ENCODE peak calls at places on chromosomes 3 and 15, in five cellular contexts. P is heart right ventricle, N is tibial artery, M is stomach, V is breast epithelium. J is an unnamed sample.
A peak's percentile ranks its signal among the peaks of the same experiment; 100 is the strongest.

GRCh38 chr3:71185733-71186455 is 397.6 kb downstream of the FOXP1 start:
- DNase-seq in P (no peak), N (no peak), M (no peak), V (no peak), J (peak; percentile 52)

GRCh38 chr3:13235079-13235478 is 161.8 kb upstream of the IQSEC1 start:
- DNase-seq in P (no peak), N (no peak), M (no peak), V (no peak), J (no peak)

GRCh38 chr3:15295506-15295905 is 36.9 kb downstream of the SH3BP5 start:
- DNase-seq in P (no peak), N (peak; percentile 63), M (no peak), V (no peak), J (no peak)

GRCh38 chr15:75650908-75651809 is 3.4 kb downstream of the SNX33 start:
- DNase-seq in P (peak; percentile 75), N (peak; percentile 60), M (peak; percentile 44), V (no peak), J (no peak)

GRCh38 chr15:29100486-29101000 is 169.1 kb downstream of the NSMCE3 start:
- DNase-seq in P (no peak), N (no peak), M (no peak), V (no peak), J (no peak)

GRCh38 chr3:66393486-66394260 is 107.1 kb downstream of the LRIG1 start:
- DNase-seq in P (no peak), N (peak; percentile 18), M (no peak), V (no peak), J (peak; percentile 81)

GRCh38 chr3:13077431-13078157 is 4.4 kb upstream of the IQSEC1 start:
- DNase-seq in P (peak; percentile 75), N (peak; percentile 71), M (peak; percentile 45), V (no peak), J (no peak)

GRCh38 chr15:48103647-48104046 is 17.1 kb upstream of the SLC24A5 start:
- DNase-seq in P (no peak), N (no peak), M (no peak), V (no peak), J (no peak)

GRCh38 chr3:177679568-177680441 is 482.5 kb upstream of the TBL1XR1 start:
- DNase-seq in P (no peak), N (peak; percentile 32), M (no peak), V (no peak), J (no peak)

GRCh38 chr3:170701696-170702678 is 116.1 kb upstream of the SLC7A14 start:
- DNase-seq in P (no peak), N (no peak), M (no peak), V (no peak), J (no peak)

GRCh38 chr3:16500093-16500492 is 13.4 kb downstream of the RFTN1 start:
- DNase-seq in P (no peak), N (no peak), M (no peak), V (no peak), J (no peak)

GRCh38 chr3:39870706-39871105 is 61.3 kb downstream of the MYRIP start:
- DNase-seq in P (no peak), N (no peak), M (no peak), V (no peak), J (no peak)

GRCh38 chr15:28208583-28208982 is 109.5 kb upstream of the OCA2 start:
- DNase-seq in P (no peak), N (no peak), M (no peak), V (no peak), J (no peak)

GRCh38 chr3:197139586-197139985 is 110.0 kb upstream of the MELTF start:
- DNase-seq in P (no peak), N (no peak), M (no peak), V (no peak), J (no peak)

GRCh38 chr3:111627092-111627491 is 31.9 kb upstream of the ZBED2 start:
- DNase-seq in P (no peak), N (no peak), M (no peak), V (no peak), J (no peak)

GRCh38 chr15:95884276-95884675 is 446.2 kb upstream of the NR2F2 start:
- DNase-seq in P (no peak), N (no peak), M (no peak), V (no peak), J (no peak)

GRCh38 chr3:17412950-17413530 is 329.4 kb downstream of the TBC1D5 start:
- DNase-seq in P (no peak), N (no peak), M (no peak), V (no peak), J (peak; percentile 47)

GRCh38 chr15:74955796-74956647 is 550 bp downstream of the RPP25 start:
- DNase-seq in P (peak; percentile 80), N (peak; percentile 84), M (peak; percentile 89), V (peak; percentile 35), J (peak; percentile 56)

GRCh38 chr3:100880845-100881244 is 112.4 kb downstream of the ABI3BP start:
- DNase-seq in P (no peak), N (no peak), M (no peak), V (no peak), J (no peak)

GRCh38 chr3:122183893-122184590 is 574 bp downstream of the CASR start:
- DNase-seq in P (no peak), N (no peak), M (no peak), V (no peak), J (no peak)

GRCh38 chr15:68298882-68299381 is 21.4 kb downstream of the FEM1B start:
- DNase-seq in P (no peak), N (no peak), M (no peak), V (peak; percentile 20), J (peak; percentile 46)

GRCh38 chr15:38707802-38708671 is 143.4 kb upstream of the RASGRP1 start:
- DNase-seq in P (no peak), N (no peak), M (peak; percentile 31), V (peak; percentile 23), J (peak; percentile 56)

GRCh38 chr15:99719096-99719541 is 14.1 kb downstream of the LYSMD4 start:
- DNase-seq in P (no peak), N (no peak), M (no peak), V (peak; percentile 6), J (no peak)

GRCh38 chr3:18010001-18010400 is 267.6 kb upstream of the TBC1D5 start:
- DNase-seq in P (no peak), N (no peak), M (no peak), V (no peak), J (no peak)

GRCh38 chr15:90025461-90026033 is 24.4 kb downstream of the ZNF710 start:
- DNase-seq in P (no peak), N (no peak), M (no peak), V (no peak), J (no peak)

GRCh38 chr3:138348107-138348949 is at the start of gene MRAS:
- DNase-seq in P (peak; percentile 83), N (peak; percentile 78), M (peak; percentile 79), V (peak; percentile 55), J (no peak)

GRCh38 chr3:134437211-134437752 is 48.5 kb downstream of the ANAPC13 start:
- DNase-seq in P (no peak), N (no peak), M (no peak), V (no peak), J (no peak)

GRCh38 chr3:46097691-46098241 is 70.5 kb upstream of the XCR1 start:
- DNase-seq in P (no peak), N (peak; percentile 51), M (no peak), V (no peak), J (no peak)

GRCh38 chr3:194121881-194122280 is 14.1 kb upstream of the HES1 start:
- DNase-seq in P (no peak), N (no peak), M (no peak), V (no peak), J (no peak)

GRCh38 chr3:71859128-71859519 is 74.2 kb upstream of the PROK2 start:
- DNase-seq in P (no peak), N (no peak), M (no peak), V (no peak), J (peak; percentile 33)

GRCh38 chr15:58546635-58547627 is 115.1 kb downstream of the LIPC start:
- DNase-seq in P (peak; percentile 56), N (peak; percentile 49), M (peak; percentile 44), V (no peak), J (no peak)
- H3K4me1 ChIP-seq in P (peaks cover 40% of the 10 kb centered on the region), N (peaks cover 11% of the 10 kb centered on the region), M (peaks cover 26% of the 10 kb centered on the region), V (no peaks in the 10 kb centered on the region), J (peaks cover 19% of the 10 kb centered on the region)

GRCh38 chr15:25342629-25343028 is 96.2 kb downstream of the UBE3A start:
- DNase-seq in P (no peak), N (no peak), M (no peak), V (no peak), J (no peak)
- H3K27ac ChIP-seq in P (no peak overlapping the region), N (no peak overlapping the region), M (no peak overlapping the region), V (no peak overlapping the region), J (no peak overlapping the region)

GRCh38 chr3:126934149-126934548 is 48.8 kb upstream of the PLXNA1 start:
- DNase-seq in P (no peak), N (peak; percentile 8), M (no peak), V (no peak), J (no peak)

GRCh38 chr3:126928921-126929485 is 53.9 kb upstream of the PLXNA1 start:
- DNase-seq in P (no peak), N (peak; percentile 3), M (no peak), V (no peak), J (no peak)

GRCh38 chr3:126930936-126931600 is 51.8 kb upstream of the PLXNA1 start:
- DNase-seq in P (no peak), N (peak; percentile 17), M (no peak), V (no peak), J (no peak)

GRCh38 chr3:126932188-126932931 is 50.6 kb upstream of the PLXNA1 start:
- DNase-seq in P (peak; percentile 28), N (peak; percentile 19), M (no peak), V (peak; percentile 48), J (no peak)

DNA sequence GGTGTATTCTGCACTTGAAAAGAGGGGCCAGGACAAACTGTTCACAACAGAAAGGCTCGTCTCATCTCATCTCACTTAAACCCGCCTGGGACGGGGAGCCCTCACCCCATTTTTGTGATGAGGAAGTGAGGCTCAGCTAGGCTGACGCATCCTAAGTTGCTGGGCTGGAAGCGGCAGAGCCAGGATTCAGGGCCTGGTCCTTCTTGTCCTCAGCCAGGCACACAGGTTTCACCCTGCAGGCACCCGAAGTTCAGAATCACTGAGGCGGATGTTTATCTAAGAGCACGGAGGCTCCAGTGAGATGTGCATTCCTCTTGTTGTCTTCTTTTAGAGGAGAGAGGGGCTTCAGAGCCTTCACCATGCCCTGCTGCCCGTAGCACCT is 51.1 kb upstream of the PLXNA1 start:
- DNase-seq in P (no peak), N (peak; percentile 7), M (no peak), V (no peak), J (no peak)
- H3K4me3 ChIP-seq in P (no peak overlapping the region), N (no peak overlapping the region), M (no peak overlapping the region), V (no peak overlapping the region), J (no peak overlapping the region)

DNA sequence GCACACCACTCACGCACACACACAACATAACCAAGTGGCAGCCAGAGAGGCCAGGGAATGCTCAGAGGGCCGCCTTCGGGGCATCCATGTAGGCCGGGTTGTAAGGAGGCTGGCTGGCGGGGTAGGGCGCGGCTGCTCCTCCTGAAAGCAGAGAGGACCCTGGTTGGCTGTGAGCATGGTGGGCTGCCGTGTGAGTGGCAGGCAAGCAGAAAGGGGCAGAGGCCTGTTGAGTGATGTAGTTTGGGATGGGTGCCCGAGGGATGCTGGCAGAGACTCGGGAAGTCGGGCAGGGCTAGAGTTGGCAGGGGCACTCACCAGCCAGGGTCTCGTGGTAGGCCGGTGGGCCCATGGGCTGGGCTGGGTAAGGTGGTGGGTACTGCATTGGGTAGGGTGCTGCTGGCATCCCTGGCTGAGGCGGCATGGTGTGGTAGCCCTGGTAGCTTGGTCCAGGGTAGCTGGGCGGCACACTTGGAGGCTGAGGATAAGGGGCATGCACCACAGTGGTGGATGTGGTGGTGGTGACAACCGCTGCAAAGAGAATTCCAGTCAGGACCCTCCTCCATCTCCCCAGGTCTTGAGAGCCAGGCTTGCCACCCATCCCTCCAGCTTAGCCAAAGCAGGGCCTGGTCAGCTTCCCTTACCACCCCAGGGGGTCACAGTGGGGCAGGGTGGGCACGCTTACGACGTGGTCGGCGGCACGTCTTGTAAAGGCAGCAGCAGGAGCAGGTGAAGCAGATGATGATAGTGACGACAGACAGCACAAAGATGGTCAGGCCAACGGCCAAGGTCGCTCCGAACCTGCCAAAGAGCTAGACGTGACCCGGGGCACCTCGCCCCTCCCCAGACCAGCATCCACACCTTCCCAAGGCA is 22.7 kb downstream of the ATRIP start:
- DNase-seq in P (no peak), N (no peak), M (no peak), V (no peak), J (no peak)
- H3K4me1 ChIP-seq in P (peaks cover 84% of the 10 kb centered on the region), N (peaks cover 73% of the 10 kb centered on the region), M (peaks cover 90% of the 10 kb centered on the region), V (peaks cover 31% of the 10 kb centered on the region), J (peaks cover 82% of the 10 kb centered on the region)